ENCODE peak calls at places on chromosomes 13 and 19, in nine cellular contexts. K is MCF 10A; Y is HS-5; E is progenitor cell of endocrine pancreas; Z is stimulated activated effector memory CD8-positive, alpha-beta T cell treated with anti-CD3 and anti-CD28 coated beads, Interleukin-12 subunit alpha, Interleukin-12 subunit beta, amount 100 ng/mL, for 72 hours; B is stimulated activated CD4-positive, alpha-beta T cell treated with anti-CD3 and anti-CD28 coated beads, Interleukin-2, amount 100 ng/mL, for 48 hours; W is AG20443; O is glomerular endothelial cell; N is activated T-cell treated with anti-CD3 and anti-CD28 coated beads, Interleukin-2, amount 50 U/mL, for 24 hours. C is an unnamed sample.

GRCh38 chr13:95656386-95657015 is 12.0 kb upstream of the DZIP1 start:
- DNase-seq in W (no peak), N (no peak), Z (no peak), K (peak), E (no peak), O (no peak), B (no peak), Y (no peak), C (no peak)

GRCh38 chr13:40520916-40521315 is 145.5 kb downstream of the FOXO1 start:
- DNase-seq in E (no peak), Y (no peak), K (no peak), B (no peak), W (no peak), Z (no peak), O (no peak), N (no peak), C (no peak)

GRCh38 chr19:49084206-49085019 is 838 bp upstream of the SNRNP70 start:
- DNase-seq in B (no peak), Y (no peak), N (no peak), W (no peak), E (no peak), Z (no peak), K (no peak), O (no peak), C (no peak)

GRCh38 chr19:39052846-39053245 is 20.5 kb upstream of the FBXO27 start:
- DNase-seq in B (no peak), O (no peak), Z (no peak), Y (no peak), W (no peak), E (no peak), N (no peak), K (no peak), C (no peak)

GRCh38 chr19:56667311-56667870 is 4.2 kb downstream of the ZNF835 start:
- DNase-seq in N (no peak), W (no peak), Y (no peak), B (no peak), K (no peak), O (no peak), Z (no peak), E (no peak), C (no peak)

GRCh38 chr13:107025991-107026390 is 458.1 kb upstream of the ARGLU1 start:
- DNase-seq in E (no peak), Y (no peak), W (peak), B (no peak), N (no peak), K (peak), Z (no peak), O (no peak), C (peak)

GRCh38 chr13:70424428-70424827 is 316.2 kb upstream of the KLHL1 start:
- DNase-seq in W (no peak), K (no peak), Y (no peak), O (no peak), Z (no peak), E (no peak), B (no peak), N (no peak), C (no peak)

GRCh38 chr19:584240-585001 is 5.3 kb upstream of the HCN2 start:
- DNase-seq in N (peak), O (no peak), K (peak), E (peak), Z (peak), W (peak), Y (no peak), B (peak), C (no peak)

GRCh38 chr13:18996221-18996620 is 185.4 kb downstream of the TUBA3C start:
- DNase-seq in W (no peak), B (no peak), E (no peak), O (no peak), Y (no peak), N (no peak), Z (no peak), K (no peak), C (no peak)

GRCh38 chr19:3194063-3194702 is 8.5 kb downstream of the NCLN start:
- DNase-seq in Z (no peak), B (no peak), O (no peak), W (no peak), Y (no peak), N (no peak), E (no peak), K (no peak), C (no peak)

GRCh38 chr19:277581-278165 is 13.5 kb downstream of the PLPP2 start:
- DNase-seq in B (no peak), N (no peak), K (no peak), E (no peak), W (peak), Y (no peak), Z (no peak), O (no peak), C (no peak)

GRCh38 chr19:10419646-10420443 is 493 bp upstream of the PDE4A start:
- DNase-seq in Z (peak), B (no peak), Y (no peak), N (peak), O (no peak), W (peak), K (peak), E (no peak), C (no peak)

GRCh38 chr13:30038884-30039283 is 188.5 kb upstream of the UBL3 start:
- DNase-seq in B (no peak), W (peak), Z (no peak), K (no peak), O (no peak), E (no peak), N (no peak), Y (no peak), C (no peak)

GRCh38 chr19:18373407-18373891 is 12.5 kb upstream of the GDF15 start:
- DNase-seq in Y (no peak), W (no peak), K (no peak), B (no peak), N (no peak), Z (no peak), O (no peak), E (no peak), C (no peak)

GRCh38 chr13:93496985-93497673 is 270.5 kb downstream of the GPC6 start:
- DNase-seq in B (no peak), W (no peak), Z (no peak), O (no peak), E (no peak), K (no peak), N (no peak), Y (no peak), C (no peak)

GRCh38 chr13:40651866-40652587 is 14.4 kb downstream of the FOXO1 start:
- DNase-seq in K (no peak), N (no peak), E (no peak), Z (no peak), O (no peak), Y (no peak), B (no peak), W (no peak), C (no peak)

GRCh38 chr19:28377077-28377476 is 835.9 kb downstream of the UQCRFS1 start:
- DNase-seq in Z (no peak), B (no peak), W (no peak), K (no peak), Y (no peak), E (no peak), O (no peak), N (no peak), C (no peak)

GRCh38 chr13:110329798-110330461 is 22.8 kb downstream of the COL4A2 start:
- DNase-seq in N (no peak), W (no peak), K (no peak), Z (no peak), E (no peak), O (no peak), B (no peak), Y (no peak), C (no peak)

GRCh38 chr19:2083174-2083854 is 12.8 kb downstream of the MOB3A start:
- DNase-seq in Y (no peak), W (no peak), K (no peak), B (no peak), E (no peak), Z (no peak), O (no peak), N (peak), C (no peak)

GRCh38 chr19:33514885-33515485 is 6.6 kb downstream of the PEPD start:
- DNase-seq in B (no peak), E (no peak), O (no peak), N (no peak), Y (no peak), K (no peak), W (peak), Z (no peak), C (no peak)

GRCh38 chr19:3346677-3347353 is 19.6 kb upstream of the NFIC start:
- DNase-seq in N (no peak), Y (no peak), B (no peak), E (no peak), O (no peak), K (peak), W (peak), Z (no peak), C (no peak)

GRCh38 chr19:48966541-48967345 is 1.6 kb downstream of the FTL start:
- DNase-seq in K (no peak), W (no peak), O (no peak), N (no peak), E (no peak), B (no peak), Y (no peak), Z (no peak), C (no peak)

GRCh38 chr19:10518444-10519361 is 1.5 kb upstream of the S1PR5 start:
- DNase-seq in O (no peak), N (peak), K (no peak), E (no peak), Y (no peak), Z (peak), W (no peak), B (no peak), C (no peak)

GRCh38 chr19:2561895-2562294 is 86.0 kb downstream of the GADD45B start:
- DNase-seq in K (peak), Y (no peak), E (no peak), N (peak), Z (peak), B (peak), W (no peak), O (no peak), C (no peak)

GRCh38 chr19:9962623-9963290 is 26.4 kb upstream of the OLFM2 start:
- DNase-seq in W (no peak), Z (no peak), Y (no peak), B (no peak), K (no peak), E (no peak), O (no peak), N (no peak), C (no peak)

GRCh38 chr13:21668665-21669599 is 1.9 kb upstream of the FGF9 start:
- DNase-seq in O (no peak), B (no peak), Y (no peak), W (peak), K (no peak), N (no peak), Z (no peak), E (peak), C (no peak)

GRCh38 chr19:4015705-4016402 is 8.3 kb downstream of the PIAS4 start:
- DNase-seq in K (no peak), O (no peak), N (no peak), E (no peak), B (no peak), W (peak), Y (no peak), Z (no peak), C (no peak)

GRCh38 chr13:108769213-108770070 is 140.0 kb downstream of the MYO16 start:
- DNase-seq in O (no peak), E (no peak), N (no peak), K (peak), Y (no peak), W (no peak), B (no peak), Z (no peak), C (no peak)

C was measured in epithelial cell of proximal tubule.